ENCODE peak calls at places on chromosomes 6 and 20, in five cellular contexts. B, T, H, D and J are unnamed samples.

GRCh38 chr6:163260111-163260895 is 154.2 kb upstream of the QKI start:
- DNase-seq in B (no peak), T (no peak), H (no peak), D (no peak), J (peak; percentile 47)

GRCh38 chr20:37275125-37275524 is 13.5 kb upstream of the GHRH start:
- DNase-seq in B (no peak), T (no peak), H (no peak), D (no peak), J (no peak)

GRCh38 chr20:40690836-40691565 is 2.0 kb upstream of the MAFB start:
- DNase-seq in B (no peak), T (no peak), H (no peak), D (no peak), J (no peak)

GRCh38 chr6:66481216-66481615 is 774.2 kb upstream of the EYS start:
- DNase-seq in B (no peak), T (no peak), H (no peak), D (no peak), J (no peak)

GRCh38 chr6:43763133-43763797 is 6.7 kb upstream of the VEGFA start:
- DNase-seq in B (no peak), T (no peak), H (no peak), D (no peak), J (peak; percentile 34)

GRCh38 chr6:87884203-87884602 is 163.4 kb upstream of the SPACA1 start:
- DNase-seq in B (no peak), T (no peak), H (no peak), D (no peak), J (no peak)

GRCh38 chr20:3563113-3563512 is 92.3 kb downstream of the ATRN start:
- DNase-seq in B (no peak), T (no peak), H (no peak), D (no peak), J (no peak)

GRCh38 chr20:35681953-35682352 is 17.2 kb downstream of the NFS1 start:
- DNase-seq in B (no peak), T (no peak), H (no peak), D (no peak), J (no peak)

GRCh38 chr6:36301781-36302180 is 31.9 kb downstream of the PNPLA1 start:
- DNase-seq in B (no peak), T (no peak), H (no peak), D (no peak), J (no peak)

GRCh38 chr6:52718535-52718934 is 44.7 kb downstream of the GSTA2 start:
- DNase-seq in B (no peak), T (no peak), H (no peak), D (no peak), J (peak; percentile 30)

GRCh38 chr6:139708342-139709199 is 334.1 kb upstream of the CITED2 start:
- DNase-seq in B (peak; percentile 56), T (no peak), H (peak; percentile 20), D (no peak), J (peak; percentile 83)

DNA sequence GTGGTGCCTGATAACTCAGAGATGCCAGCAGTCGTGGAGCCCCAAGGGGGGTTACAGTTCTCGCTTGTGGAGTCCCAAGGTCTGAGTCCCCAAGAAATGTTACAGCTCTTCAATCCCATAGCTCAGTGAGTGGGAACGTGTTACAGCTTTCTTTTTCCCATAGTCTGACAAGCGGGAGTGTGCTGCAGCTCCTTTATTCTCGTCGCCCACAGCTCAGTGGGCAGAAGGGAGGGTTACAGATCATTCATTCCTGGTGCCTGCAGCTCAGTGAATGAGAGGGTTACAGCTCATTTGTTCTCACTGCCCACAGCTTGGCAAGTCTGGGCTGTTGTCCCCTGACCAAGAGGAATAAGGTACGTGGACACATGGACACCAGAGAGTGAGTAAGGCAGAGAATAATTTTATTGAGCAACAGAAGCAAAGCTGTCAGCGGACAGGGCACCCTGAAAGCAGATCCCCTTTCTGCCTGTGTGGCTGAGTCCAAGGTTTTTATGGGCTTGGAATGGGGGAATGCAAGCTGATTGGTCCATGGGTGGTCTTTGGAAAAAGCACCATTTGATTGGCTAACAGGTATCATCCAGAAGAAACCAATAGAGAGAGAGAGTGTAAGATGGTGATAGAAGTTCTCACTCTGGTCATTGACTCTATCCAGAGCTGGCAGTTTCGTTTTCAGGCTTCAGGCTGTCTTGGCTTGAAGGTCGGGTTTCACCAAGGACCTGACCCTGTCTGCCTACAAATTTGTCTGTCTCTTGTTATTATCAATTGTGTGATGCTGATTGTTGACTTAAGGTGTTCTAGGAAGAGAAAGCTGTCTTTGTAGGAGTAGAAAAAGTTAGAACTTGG is 16.4 kb downstream of the RNF217 start:
- DNase-seq in B (no peak), T (no peak), H (no peak), D (no peak), J (no peak)
- TF ChIP-seq CTCF in B (no peak), T (no peak), H (no peak), D (no peak), J (no peak)

GRCh38 chr6:168147205-168147738 is 68.3 kb upstream of the FRMD1 start:
- DNase-seq in B (no peak), T (no peak), H (no peak), D (no peak), J (no peak)

GRCh38 chr6:168148231-168148849 is 69.3 kb upstream of the FRMD1 start:
- DNase-seq in B (no peak), T (no peak), H (no peak), D (no peak), J (no peak)

GRCh38 chr6:168149015-168149414 is 70.0 kb upstream of the FRMD1 start:
- DNase-seq in B (no peak), T (no peak), H (no peak), D (no peak), J (no peak)

GRCh38 chr6:168152306-168152963 is 73.4 kb upstream of the FRMD1 start:
- DNase-seq in B (no peak), T (no peak), H (no peak), D (no peak), J (no peak)

GRCh38 chr6:168150551-168151444 is 71.8 kb upstream of the FRMD1 start:
- DNase-seq in B (no peak), T (no peak), H (no peak), D (no peak), J (no peak)
- TF ChIP-seq CTCF in B (peak; percentile 9), T (peak; percentile 34), H (no peak), D (no peak), J (peak; percentile 34)

GRCh38 chr6:99458319-99458718 is 33.2 kb upstream of the PNISR start:
- DNase-seq in B (peak; percentile 19), T (no peak), H (no peak), D (no peak), J (peak; percentile 51)
- TF ChIP-seq CTCF in B (no peak), T (no peak), H (no peak), D (no peak), J (peak; percentile 42)

DNA sequence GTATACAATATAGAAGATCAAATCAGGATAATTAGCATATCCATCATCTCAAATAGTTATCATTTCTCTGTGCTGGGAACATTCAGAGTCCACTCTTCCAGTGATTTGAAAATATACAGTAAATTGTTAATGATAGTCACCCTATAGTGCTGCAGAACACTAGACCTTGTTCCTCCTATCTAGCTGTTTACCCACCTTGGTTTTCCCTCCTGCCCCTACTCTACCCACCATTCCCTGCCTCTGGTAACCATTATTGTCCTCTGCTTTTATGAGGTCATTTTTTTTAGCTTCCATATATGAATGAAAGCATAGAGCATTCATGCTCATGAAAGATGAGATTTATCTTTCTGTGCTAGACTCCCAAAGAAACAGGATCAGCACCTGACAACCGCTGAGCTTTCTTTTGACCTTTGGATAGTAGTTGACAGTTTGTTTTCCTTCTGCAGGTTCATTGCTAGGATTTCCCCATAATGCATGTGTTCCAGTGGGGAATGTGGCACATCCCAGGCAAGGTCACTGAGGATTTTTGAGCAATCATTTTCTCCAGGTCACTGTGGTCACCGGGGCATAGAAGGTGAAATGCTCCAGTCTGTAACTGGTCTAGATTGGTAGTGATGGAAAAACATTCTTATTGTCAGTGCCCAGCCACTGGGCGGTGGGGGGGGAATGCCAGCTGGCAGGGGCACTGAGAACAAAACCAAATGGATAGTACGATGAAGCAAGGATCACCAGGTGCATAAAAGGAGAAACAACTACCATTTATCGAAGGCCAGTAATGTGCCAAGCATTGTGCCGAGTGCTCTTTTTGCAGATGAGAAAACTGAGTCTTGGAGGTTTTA is 33.6 kb upstream of the BCAS1 start:
- DNase-seq in B (no peak), T (no peak), H (no peak), D (no peak), J (no peak)
- TF ChIP-seq CTCF in B (no peak), T (no peak), H (no peak), D (no peak), J (no peak)

GRCh38 chr6:134930463-134930862 is 19.4 kb downstream of the ALDH8A1 start:
- DNase-seq in B (no peak), T (no peak), H (no peak), D (no peak), J (peak; percentile 21)
- TF ChIP-seq CTCF in B (no peak), T (no peak), H (no peak), D (no peak), J (no peak)

DNA sequence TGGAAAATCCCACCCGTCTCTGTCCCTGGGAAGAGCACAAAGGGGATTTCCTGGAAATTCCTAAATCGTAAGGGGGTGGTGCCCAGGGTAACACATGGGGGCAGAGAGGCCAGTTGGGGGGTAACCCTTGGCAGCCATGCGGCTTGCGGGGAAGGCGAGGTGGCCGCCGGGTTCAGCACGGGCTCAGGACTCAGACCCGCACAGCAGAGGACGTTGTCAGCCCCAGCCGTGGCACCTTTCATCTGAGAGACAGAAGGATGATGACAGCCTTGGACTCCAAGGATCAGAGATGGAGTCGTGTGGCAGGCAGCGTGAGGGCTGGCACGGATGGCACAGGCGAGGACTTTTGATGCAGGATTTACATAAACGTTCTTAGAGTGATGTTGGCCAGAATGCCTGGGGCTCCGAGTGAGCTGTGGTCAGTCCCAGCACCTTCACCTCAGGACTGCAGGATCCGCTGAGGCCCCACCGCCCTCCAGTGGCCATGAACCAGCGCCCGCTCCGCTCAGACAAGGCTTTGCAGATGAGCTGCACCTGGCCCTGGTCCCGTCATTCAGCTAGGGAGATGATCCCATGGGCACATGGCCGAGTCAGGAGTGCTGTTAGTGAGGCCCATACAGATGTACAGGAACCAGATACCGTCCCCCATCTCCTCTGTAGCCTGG is 190.3 kb downstream of the TAF4 start:
- DNase-seq in B (no peak), T (no peak), H (no peak), D (no peak), J (no peak)
- TF ChIP-seq CTCF in B (no peak), T (no peak), H (no peak), D (no peak), J (no peak)

GRCh38 chr6:25469797-25470388 is 182.1 kb upstream of the SCGN start:
- DNase-seq in B (no peak), T (no peak), H (no peak), D (no peak), J (no peak)
- TF ChIP-seq CTCF in B (no peak), T (no peak), H (no peak), D (no peak), J (peak; percentile 30)

GRCh38 chr6:70254784-70255183 is 48.1 kb downstream of the COL9A1 start:
- DNase-seq in B (no peak), T (no peak), H (no peak), D (no peak), J (no peak)
- TF ChIP-seq CTCF in B (no peak), T (no peak), H (no peak), D (no peak), J (no peak)